ENCODE peak calls at places on chromosome 21, in nine cellular contexts. J, D, L, H, I, A, Y, R and W are unnamed samples.

GRCh38 chr21:35159881-35160280 is 110.8 kb upstream of the RUNX1 start:
- DNase-seq in J (peak), D (no peak), L (peak), H (peak), I (no peak), A (no peak), Y (no peak), R (no peak), W (no peak)

GRCh38 chr21:33196956-33197374 is 32.8 kb upstream of the IFNAR2 start:
- DNase-seq in J (peak), D (peak), L (peak), H (peak), I (peak), A (peak), Y (peak), R (peak), W (peak)

GRCh38 chr21:15121097-15121654 is 56.4 kb upstream of the NRIP1 start:
- DNase-seq in J (no peak), D (no peak), L (no peak), H (no peak), I (no peak), A (no peak), Y (no peak), R (no peak), W (no peak)

GRCh38 chr21:34630536-34631143 is 15.7 kb upstream of the RCAN1 start:
- DNase-seq in J (peak), D (peak), L (peak), H (peak), I (no peak), A (no peak), Y (no peak), R (peak), W (peak)

GRCh38 chr21:26659181-26659580 is 86.1 kb upstream of the CYYR1 start:
- DNase-seq in J (no peak), D (no peak), L (peak), H (peak), I (no peak), A (no peak), Y (no peak), R (peak), W (no peak)

GRCh38 chr21:16124397-16125130 is 394.8 kb downstream of the USP25 start:
- DNase-seq in J (peak), D (no peak), L (peak), H (peak), I (no peak), A (no peak), Y (no peak), R (no peak), W (no peak)

GRCh38 chr21:45303751-45304150 is 16.1 kb upstream of the POFUT2 start:
- DNase-seq in J (no peak), D (no peak), L (no peak), H (no peak), I (peak), A (no peak), Y (no peak), R (no peak), W (no peak)

GRCh38 chr21:26843912-26844257 is 1.3 kb downstream of the ADAMTS1 start:
- DNase-seq in J (peak), D (no peak), L (peak), H (no peak), I (no peak), A (no peak), Y (no peak), R (no peak), W (no peak)

GRCh38 chr21:21631961-21632360 is 633.8 kb downstream of the NCAM2 start:
- DNase-seq in J (no peak), D (no peak), L (no peak), H (no peak), I (no peak), A (no peak), Y (no peak), R (no peak), W (no peak)

GRCh38 chr21:23695449-23695848 is 1911.8 kb downstream of the MRPL39 start:
- DNase-seq in J (no peak), D (no peak), L (no peak), H (no peak), I (no peak), A (no peak), Y (no peak), R (peak), W (no peak)

GRCh38 chr21:23699402-23699801 is 1907.9 kb downstream of the MRPL39 start:
- DNase-seq in J (no peak), D (no peak), L (no peak), H (no peak), I (no peak), A (no peak), Y (no peak), R (no peak), W (no peak)

GRCh38 chr21:23694396-23694795 is 1912.9 kb downstream of the MRPL39 start:
- DNase-seq in J (no peak), D (no peak), L (no peak), H (no peak), I (no peak), A (no peak), Y (no peak), R (no peak), W (no peak)
- TF ChIP-seq CTCF in J (no peak), D (no peak), L (no peak), H (no peak), I (peak), A (no peak), Y (no peak), R (no peak), W (no peak)

GRCh38 chr21:44265734-44266270 is 4.1 kb upstream of the DNMT3L start:
- DNase-seq in J (no peak), D (no peak), L (no peak), H (no peak), I (no peak), A (no peak), Y (no peak), R (no peak), W (no peak)

GRCh38 chr21:44271558-44271957 is 9.9 kb upstream of the DNMT3L start:
- DNase-seq in J (no peak), D (no peak), L (no peak), H (no peak), I (no peak), A (no peak), Y (no peak), R (no peak), W (no peak)

GRCh38 chr21:44263768-44264167 is 2.1 kb upstream of the DNMT3L start:
- DNase-seq in J (no peak), D (no peak), L (no peak), H (no peak), I (no peak), A (no peak), Y (no peak), R (no peak), W (no peak)

GRCh38 chr21:44263221-44263671 is 1.5 kb upstream of the DNMT3L start:
- DNase-seq in J (no peak), D (no peak), L (no peak), H (no peak), I (no peak), A (no peak), Y (no peak), R (no peak), W (no peak)

DNA sequence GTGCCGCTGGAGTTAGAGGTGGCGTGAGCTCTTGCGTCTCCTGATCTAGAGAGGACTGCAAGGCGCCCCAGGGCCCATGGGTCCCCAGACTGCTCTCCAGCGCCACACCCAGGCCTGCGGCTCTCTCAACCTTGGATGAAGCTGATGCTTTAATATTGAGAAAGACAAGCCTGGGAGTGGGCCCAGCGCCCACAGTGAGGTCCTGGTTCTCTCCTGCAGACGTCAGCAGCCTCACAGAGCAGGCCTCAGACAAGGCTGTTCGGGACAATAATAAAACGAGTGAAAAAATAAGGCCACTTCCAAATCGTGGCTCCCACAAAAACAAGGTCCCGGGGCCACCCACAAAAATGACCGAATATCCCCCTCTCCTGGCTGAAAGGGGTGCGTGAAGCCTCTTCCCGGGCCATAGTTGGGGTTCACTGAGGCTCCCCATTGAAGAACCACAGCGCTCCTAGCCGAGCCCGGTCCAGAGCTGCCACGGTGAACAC is 6.0 kb upstream of the DNMT3L start:
- DNase-seq in J (no peak), D (no peak), L (no peak), H (no peak), I (no peak), A (peak), Y (no peak), R (peak), W (peak)
- TF ChIP-seq CTCF in J (no peak), D (peak), L (peak), H (peak), I (peak), A (peak), Y (peak), R (peak), W (no peak)

DNA sequence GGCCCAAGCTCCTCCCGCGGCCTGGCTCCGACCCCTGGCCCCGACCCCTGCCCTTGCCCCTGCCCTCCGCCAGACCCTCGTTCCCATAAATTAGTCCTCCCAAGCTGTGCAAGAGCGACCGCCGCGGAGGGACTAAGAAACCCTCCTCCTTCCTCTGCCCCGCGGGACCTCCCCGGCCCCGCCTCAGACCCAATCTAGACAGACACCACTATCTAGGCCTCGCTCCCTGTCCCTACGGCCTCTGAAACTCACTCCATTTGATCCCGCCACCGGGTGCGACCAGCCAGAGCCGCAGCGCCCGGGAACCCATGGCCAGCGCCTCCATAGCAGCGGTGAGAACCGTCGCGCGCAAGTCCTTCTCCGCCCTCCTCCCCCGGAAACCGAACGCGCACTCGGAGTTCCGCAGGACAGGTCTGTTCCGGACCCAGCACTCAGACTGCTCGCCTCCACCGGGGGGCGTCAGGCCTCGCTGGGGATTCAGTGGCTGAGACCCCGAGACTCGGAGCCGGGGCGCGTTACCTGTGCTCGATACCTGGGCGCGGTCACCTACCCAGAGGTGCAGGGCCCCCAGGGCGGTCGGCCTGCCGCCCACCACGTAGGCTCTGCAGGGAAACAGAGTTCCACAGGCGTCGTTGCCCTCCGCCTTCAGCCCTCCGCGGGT is at the start of gene MRPL39:
- DNase-seq in J (peak), D (peak), L (peak), H (peak), I (peak), A (peak), Y (peak), R (peak), W (peak)
- TF ChIP-seq CTCF in J (peak), D (peak), L (peak), H (peak), I (peak), A (no peak), Y (peak), R (peak), W (peak)

DNA sequence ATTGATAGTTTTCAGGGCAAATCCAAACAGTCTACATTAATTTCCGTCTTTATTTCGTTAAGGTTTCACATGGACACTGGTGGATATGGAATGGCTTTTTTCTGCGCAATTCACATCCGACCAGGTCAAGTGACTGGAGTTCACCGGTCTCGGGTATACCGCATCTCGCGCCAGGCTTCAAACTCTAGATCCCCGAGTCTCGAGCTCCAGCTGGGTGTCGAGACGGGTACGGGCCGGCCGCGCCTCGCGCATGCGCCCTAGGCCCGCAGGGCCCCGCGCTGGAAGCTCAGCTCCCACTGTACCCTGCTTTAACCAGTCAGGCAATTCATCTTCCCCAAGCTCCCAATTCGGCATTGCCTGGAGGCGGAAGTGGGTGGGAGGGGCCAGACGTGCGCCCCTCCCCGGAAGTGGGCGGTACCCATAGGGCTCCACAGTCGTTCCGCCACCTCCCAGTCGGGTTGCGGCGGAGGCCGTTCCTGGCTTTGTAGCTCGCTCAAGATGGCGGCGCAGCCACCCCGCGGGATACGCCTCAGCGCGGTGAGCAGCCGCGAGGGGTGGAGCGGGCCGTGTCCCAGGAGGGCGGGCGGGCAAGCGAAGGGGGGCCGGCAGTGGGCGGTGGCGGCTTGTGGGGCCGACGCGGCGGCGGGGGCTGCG is at the start of gene MORC3:
- DNase-seq in J (peak), D (peak), L (peak), H (peak), I (peak), A (peak), Y (peak), R (peak), W (peak)
- TF ChIP-seq CTCF in J (no peak), D (no peak), L (no peak), H (no peak), I (no peak), A (no peak), Y (no peak), R (no peak), W (no peak)

GRCh38 chr21:39037807-39038405 is 145.3 kb downstream of the PSMG1 start:
- DNase-seq in J (no peak), D (no peak), L (no peak), H (no peak), I (no peak), A (peak), Y (no peak), R (no peak), W (peak)
- TF ChIP-seq CTCF in J (no peak), D (no peak), L (no peak), H (peak), I (no peak), A (peak), Y (no peak), R (no peak), W (no peak)

DNA sequence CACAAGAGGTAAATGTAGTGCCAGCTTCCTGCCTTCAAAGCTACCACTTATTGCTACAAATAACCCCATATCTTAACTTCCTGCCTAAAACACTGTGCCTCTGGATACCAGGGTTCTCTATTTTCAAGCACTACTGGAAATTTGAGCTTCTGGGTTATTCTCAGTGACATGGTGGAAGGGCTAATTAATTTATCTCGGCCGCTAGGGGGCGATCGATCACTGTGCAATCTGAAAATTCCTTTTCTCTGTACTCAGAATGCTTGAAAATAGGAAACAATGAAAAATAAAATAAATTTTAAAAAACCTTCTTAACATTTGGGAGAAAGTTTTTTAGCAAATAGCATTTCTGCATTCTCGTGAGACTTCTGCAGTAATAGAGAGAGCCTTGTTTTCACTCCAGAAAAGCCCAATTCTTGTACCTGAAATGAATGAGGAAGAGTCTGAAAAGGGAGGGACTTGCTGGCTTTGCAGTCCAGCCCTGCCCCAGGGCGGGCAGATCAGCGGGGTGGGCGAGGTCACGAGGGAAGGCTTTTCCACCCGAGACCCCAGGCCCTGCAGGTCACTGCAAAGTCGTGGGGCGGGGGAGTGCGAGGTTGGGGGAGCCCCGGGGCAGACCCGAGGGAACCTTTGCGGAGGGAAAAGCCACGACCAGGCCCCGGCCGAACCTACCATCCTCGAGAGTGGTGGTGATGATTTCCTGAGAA is 276.7 kb downstream of the PCP4 start:
- DNase-seq in J (peak), D (peak), L (peak), H (peak), I (peak), A (peak), Y (no peak), R (peak), W (peak)
- TF ChIP-seq CTCF in J (peak), D (peak), L (peak), H (peak), I (peak), A (peak), Y (peak), R (peak), W (peak)